ENCODE peak calls at places on chromosomes 1 and 21, in six cellular contexts. J, Y, B, Q, G and D are unnamed samples.

GRCh38 chr1:89870998-89871397 is 50.2 kb downstream of the LRRC8D start:
- DNase-seq in J (no peak), Q (no peak), G (no peak), Y (no peak), B (no peak), D (no peak)

GRCh38 chr1:50023292-50024159 is at the start of gene AGBL4:
- DNase-seq in J (peak; percentile 16), Y (peak; percentile 23), Q (peak; percentile 29), G (peak; percentile 57), B (peak; percentile 41), D (no peak)

GRCh38 chr1:6415979-6416656 is 3.6 kb downstream of the HES2 start:
- DNase-seq in J (no peak), G (no peak), B (no peak), Q (no peak), Y (no peak), D (no peak)

GRCh38 chr21:37866027-37866426 is 50.2 kb downstream of the KCNJ6 start:
- DNase-seq in Y (no peak), J (peak; percentile 2), B (no peak), Q (no peak), G (no peak), D (no peak)

GRCh38 chr1:62285984-62286481 is 33.2 kb downstream of the KANK4 start:
- DNase-seq in Y (no peak), Q (no peak), G (no peak), J (no peak), B (no peak), D (no peak)

GRCh38 chr1:171716620-171717019 is 25.2 kb downstream of the VAMP4 start:
- DNase-seq in Y (no peak), G (no peak), J (no peak), Q (no peak), B (peak; percentile 50), D (no peak)

GRCh38 chr1:68954841-68955240 is 458.0 kb upstream of the DEPDC1 start:
- DNase-seq in B (peak; percentile 64), Q (no peak), J (no peak), G (no peak), Y (no peak), D (no peak)

GRCh38 chr1:234272656-234273312 is 100.5 kb upstream of the COA6 start:
- DNase-seq in J (no peak), Q (no peak), Y (no peak), B (no peak), G (no peak), D (no peak)

GRCh38 chr1:207944571-207944970 is 33.6 kb upstream of the CD34 start:
- DNase-seq in J (no peak), Y (no peak), Q (no peak), B (peak; percentile 68), G (no peak), D (no peak)

GRCh38 chr1:71049951-71050598 is 2.5 kb upstream of the PTGER3 start:
- DNase-seq in Q (peak; percentile 32), G (no peak), J (peak; percentile 63), Y (no peak), B (peak; percentile 57), D (peak; percentile 42)

GRCh38 chr1:5828322-5828935 is 163.8 kb downstream of the NPHP4 start:
- DNase-seq in Y (no peak), J (no peak), G (no peak), Q (no peak), B (no peak), D (no peak)

GRCh38 chr1:26799479-26800133 is 11.9 kb downstream of the PIGV start:
- DNase-seq in Q (peak; percentile 72), B (peak; percentile 84), J (no peak), G (peak; percentile 71), Y (peak; percentile 79), D (peak; percentile 69)

GRCh38 chr1:198631292-198631691 is 7.5 kb upstream of the PTPRC start:
- DNase-seq in Q (no peak), B (no peak), G (no peak), Y (no peak), J (no peak), D (no peak)

GRCh38 chr1:152981181-152981871 is 2.6 kb upstream of the SPRR1A start:
- DNase-seq in G (no peak), Q (no peak), Y (no peak), J (no peak), B (no peak), D (no peak)

GRCh38 chr1:29243863-29244185 is 7.5 kb downstream of the PTPRU start:
- DNase-seq in B (peak; percentile 89), Y (no peak), G (no peak), Q (no peak), J (no peak), D (no peak)

GRCh38 chr1:29461115-29461739 is 224.9 kb downstream of the PTPRU start:
- DNase-seq in J (no peak), Y (no peak), B (no peak), Q (no peak), G (peak; percentile 43), D (no peak)

GRCh38 chr1:25208561-25209222 is 23.6 kb downstream of the SYF2 start:
- DNase-seq in Y (no peak), J (no peak), G (no peak), Q (no peak), B (no peak), D (no peak)

GRCh38 chr21:38376235-38376634 is 119.4 kb downstream of the KCNJ15 start:
- DNase-seq in J (no peak), Q (no peak), G (no peak), B (no peak), Y (peak; percentile 53), D (no peak)

GRCh38 chr1:67853704-67854103 is 20.4 kb upstream of the GNG12 start:
- DNase-seq in Q (no peak), Y (peak; percentile 45), B (peak; percentile 88), G (peak; percentile 52), J (peak; percentile 83), D (peak; percentile 54)
- TF ChIP-seq CTCF in Q (peak; percentile 28), Y (peak; percentile 74), B (peak; percentile 99), G (peak; percentile 43), J (peak; percentile 71), D (peak; percentile 99)

DNA sequence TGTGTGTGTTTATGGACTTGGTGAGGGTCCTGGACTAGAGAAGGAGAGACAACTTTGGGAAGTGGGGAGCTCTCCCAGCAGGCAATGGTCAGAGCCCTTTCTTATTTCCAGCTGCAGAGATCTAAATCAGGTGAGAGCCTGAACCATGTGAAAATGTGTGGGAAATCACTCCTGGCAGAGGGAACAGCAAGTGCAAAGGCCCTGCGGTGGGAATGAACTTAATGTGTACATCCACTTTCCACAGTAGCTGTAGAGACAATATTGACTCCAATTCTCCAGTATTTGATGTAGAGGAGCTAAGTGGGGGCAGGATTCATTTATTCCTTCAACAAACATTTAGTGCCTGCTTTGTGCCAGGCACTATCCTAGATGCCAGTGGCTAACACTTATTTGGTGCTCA is 14.7 kb upstream of the POU3F1 start:
- DNase-seq in G (no peak), Q (no peak), Y (no peak), B (no peak), J (no peak), D (no peak)
- TF ChIP-seq CTCF in G (no peak), Q (no peak), Y (no peak), B (no peak), J (no peak), D (no peak)

DNA sequence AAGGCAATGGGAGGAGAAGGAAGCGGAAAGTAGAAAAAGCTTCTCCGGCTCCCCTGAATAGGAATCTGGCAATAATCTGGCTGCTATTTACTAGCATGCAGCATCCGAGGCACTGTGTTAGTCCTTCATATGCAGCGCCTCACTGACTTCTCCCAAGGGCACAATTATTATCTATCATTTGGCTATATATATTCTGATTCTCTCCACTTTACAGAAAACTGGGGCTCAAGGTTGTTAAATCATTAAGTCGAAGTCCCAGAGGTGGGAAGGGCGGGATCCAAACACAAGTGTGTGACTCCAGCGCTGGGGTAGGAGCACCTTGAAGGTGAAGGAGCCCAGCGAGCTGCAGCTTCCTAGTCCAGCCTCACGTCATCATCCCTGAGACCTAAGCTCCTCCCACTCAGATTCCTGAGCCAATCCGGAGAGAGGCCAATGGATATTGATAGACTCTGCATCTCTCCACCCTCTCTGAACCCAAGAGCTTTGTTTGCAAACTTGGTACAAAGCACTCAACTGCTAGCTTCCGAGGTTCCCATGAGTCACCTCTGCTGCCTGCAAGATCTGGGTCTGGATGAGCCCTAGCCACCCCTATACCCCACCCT is 16.6 kb upstream of the EYA3 start:
- DNase-seq in G (no peak), B (peak; percentile 67), Y (peak; percentile 22), J (peak; percentile 67), Q (no peak), D (no peak)
- TF ChIP-seq CTCF in G (no peak), B (no peak), Y (no peak), J (no peak), Q (no peak), D (no peak)

GRCh38 chr1:37947364-37947763 is 511 bp upstream of the INPP5B start:
- DNase-seq in Y (no peak), J (no peak), G (no peak), Q (no peak), B (no peak), D (no peak)

GRCh38 chr1:37948841-37949240 is 2.0 kb upstream of the INPP5B start:
- DNase-seq in B (no peak), J (no peak), G (no peak), Q (no peak), Y (no peak), D (no peak)

GRCh38 chr1:37945743-37946702 is 830 bp downstream of the INPP5B start:
- DNase-seq in J (peak; percentile 60), Q (peak; percentile 5), Y (peak; percentile 67), G (no peak), B (peak; percentile 85), D (peak; percentile 90)

GRCh38 chr1:37948160-37948559 is 1.3 kb upstream of the INPP5B start:
- DNase-seq in Y (no peak), G (no peak), B (no peak), Q (no peak), J (no peak), D (no peak)

DNA sequence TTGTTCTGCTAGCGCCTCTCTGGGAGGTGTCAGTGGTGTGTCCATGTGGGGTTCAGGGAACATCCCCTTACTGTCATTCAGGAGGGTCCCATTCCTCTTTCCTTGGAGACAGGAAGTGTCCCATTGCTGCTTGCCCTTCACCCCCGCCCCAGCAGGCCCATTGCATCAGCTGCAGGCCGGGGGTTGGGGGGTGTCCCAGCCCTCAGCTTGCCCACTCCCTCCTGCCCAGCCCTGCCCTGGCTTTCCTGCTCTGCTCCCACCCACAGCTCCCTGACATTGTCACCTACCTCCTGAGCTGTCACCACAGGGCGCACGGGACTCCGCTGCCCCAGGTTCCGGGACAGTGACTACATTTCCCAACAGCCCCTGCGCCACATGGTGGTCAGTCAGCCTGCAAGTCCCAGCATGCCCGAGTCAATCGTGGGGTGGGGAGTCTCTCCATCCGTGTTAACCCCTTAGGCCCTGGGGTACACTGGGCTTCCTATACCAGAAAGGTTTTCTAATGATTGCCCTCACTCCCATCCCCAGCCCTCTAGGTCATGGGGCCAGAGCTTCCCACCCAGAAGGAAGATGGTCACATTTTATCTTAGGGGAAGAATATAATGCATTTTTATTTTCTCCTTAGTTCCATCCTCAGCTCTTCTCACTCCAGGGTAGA is at the start of gene INPP5B:
- DNase-seq in J (peak; percentile 84), B (peak; percentile 85), G (peak; percentile 57), Q (peak; percentile 35), Y (peak; percentile 92), D (peak; percentile 81)
- TF ChIP-seq CTCF in J (no peak), B (no peak), G (peak; percentile 14), Q (no peak), Y (no peak), D (no peak)

GRCh38 chr1:226308723-226309397 is at the start of gene LIN9:
- DNase-seq in Q (peak; percentile 90), G (peak; percentile 85), J (peak; percentile 93), Y (peak; percentile 90), B (peak; percentile 83), D (peak; percentile 68)
- TF ChIP-seq CTCF in Q (no peak), G (no peak), J (no peak), Y (no peak), B (no peak), D (no peak)